ENCODE peak calls at places on chromosomes 3 and 15, in eight cellular contexts. One of them, this sample, is unnamed.

GRCh38 chr3:53635041-53635440 is 140.6 kb downstream of the CACNA1D start:
- DNase-seq in lower lobe of right lung: no peak
- DNase-seq in NCI-H774: no peak
- DNase-seq in HuH-7: no peak
- DNase-seq in endothelial cell: no peak
- DNase-seq in OCI-LY7: no peak
- DNase-seq in NCI-H1092: no peak
- DNase-seq in CD4-positive, alpha-beta memory T cell: no peak
- DNase-seq in this sample: no peak

GRCh38 chr15:65862682-65863081 is 6.6 kb upstream of the RAB11A start:
- DNase-seq in NCI-H1092: no peak
- DNase-seq in HuH-7: peak; percentile 71
- DNase-seq in lower lobe of right lung: no peak
- DNase-seq in NCI-H774: no peak
- DNase-seq in endothelial cell: peak; percentile 38
- DNase-seq in CD4-positive, alpha-beta memory T cell: peak; percentile 76
- DNase-seq in OCI-LY7: peak; percentile 78
- DNase-seq in this sample: peak; percentile 51

GRCh38 chr3:122880624-122881023 is 85.8 kb downstream of the SLC49A4 start:
- DNase-seq in OCI-LY7: no peak
- DNase-seq in endothelial cell: no peak
- DNase-seq in HuH-7: no peak
- DNase-seq in NCI-H774: no peak
- DNase-seq in NCI-H1092: no peak
- DNase-seq in lower lobe of right lung: no peak
- DNase-seq in CD4-positive, alpha-beta memory T cell: no peak
- DNase-seq in this sample: peak; percentile 77

GRCh38 chr3:142577701-142578308 is 728 bp downstream of the ATR start:
- DNase-seq in OCI-LY7: no peak
- DNase-seq in lower lobe of right lung: no peak
- DNase-seq in HuH-7: no peak
- DNase-seq in NCI-H1092: no peak
- DNase-seq in endothelial cell: no peak
- DNase-seq in CD4-positive, alpha-beta memory T cell: no peak
- DNase-seq in NCI-H774: no peak
- DNase-seq in this sample: no peak

GRCh38 chr15:96767703-96768434 is 437.4 kb downstream of the NR2F2 start:
- DNase-seq in endothelial cell: no peak
- DNase-seq in NCI-H774: no peak
- DNase-seq in HuH-7: no peak
- DNase-seq in NCI-H1092: no peak
- DNase-seq in lower lobe of right lung: no peak
- DNase-seq in OCI-LY7: no peak
- DNase-seq in CD4-positive, alpha-beta memory T cell: no peak
- DNase-seq in this sample: no peak

GRCh38 chr15:58839485-58839884 is 68.4 kb downstream of the MINDY2 start:
- DNase-seq in lower lobe of right lung: no peak
- DNase-seq in OCI-LY7: peak; percentile 27
- DNase-seq in endothelial cell: no peak
- DNase-seq in NCI-H774: no peak
- DNase-seq in HuH-7: peak; percentile 23
- DNase-seq in CD4-positive, alpha-beta memory T cell: no peak
- DNase-seq in NCI-H1092: no peak
- DNase-seq in this sample: no peak

GRCh38 chr15:41934843-41935242 is 37.5 kb downstream of the EHD4 start:
- DNase-seq in HuH-7: no peak
- DNase-seq in NCI-H774: no peak
- DNase-seq in OCI-LY7: peak; percentile 64
- DNase-seq in endothelial cell: no peak
- DNase-seq in lower lobe of right lung: peak; percentile 54
- DNase-seq in NCI-H1092: no peak
- DNase-seq in CD4-positive, alpha-beta memory T cell: peak; percentile 89
- DNase-seq in this sample: no peak

GRCh38 chr15:49428392-49429095 is 5.5 kb downstream of the FGF7 start:
- DNase-seq in NCI-H1092: no peak
- DNase-seq in NCI-H774: no peak
- DNase-seq in CD4-positive, alpha-beta memory T cell: no peak
- DNase-seq in endothelial cell: no peak
- DNase-seq in OCI-LY7: no peak
- DNase-seq in HuH-7: no peak
- DNase-seq in lower lobe of right lung: no peak
- DNase-seq in this sample: no peak

GRCh38 chr15:62850791-62851291 is 191.7 kb upstream of the TPM1 start:
- DNase-seq in OCI-LY7: no peak
- DNase-seq in endothelial cell: no peak
- DNase-seq in NCI-H774: no peak
- DNase-seq in lower lobe of right lung: no peak
- DNase-seq in CD4-positive, alpha-beta memory T cell: no peak
- DNase-seq in HuH-7: no peak
- DNase-seq in NCI-H1092: no peak
- DNase-seq in this sample: no peak

GRCh38 chr3:196557236-196557635 is 11.1 kb downstream of the WDR53 start:
- DNase-seq in HuH-7: no peak
- DNase-seq in endothelial cell: no peak
- DNase-seq in NCI-H1092: no peak
- DNase-seq in OCI-LY7: no peak
- DNase-seq in lower lobe of right lung: no peak
- DNase-seq in NCI-H774: no peak
- DNase-seq in CD4-positive, alpha-beta memory T cell: no peak
- DNase-seq in this sample: no peak

GRCh38 chr15:95262866-95263564 is 1031.7 kb downstream of the MCTP2 start:
- DNase-seq in OCI-LY7: no peak
- DNase-seq in NCI-H774: no peak
- DNase-seq in endothelial cell: no peak
- DNase-seq in NCI-H1092: no peak
- DNase-seq in HuH-7: no peak
- DNase-seq in lower lobe of right lung: no peak
- DNase-seq in CD4-positive, alpha-beta memory T cell: no peak
- DNase-seq in this sample: no peak

GRCh38 chr15:70023064-70023768 is 74.5 kb downstream of the TLE3 start:
- DNase-seq in CD4-positive, alpha-beta memory T cell: peak; percentile 90
- DNase-seq in endothelial cell: no peak
- DNase-seq in NCI-H774: no peak
- DNase-seq in lower lobe of right lung: peak; percentile 25
- DNase-seq in NCI-H1092: no peak
- DNase-seq in OCI-LY7: peak; percentile 53
- DNase-seq in HuH-7: no peak
- DNase-seq in this sample: peak; percentile 22

GRCh38 chr3:108486910-108487309 is 23.5 kb downstream of the MYH15 start:
- DNase-seq in OCI-LY7: no peak
- DNase-seq in HuH-7: no peak
- DNase-seq in lower lobe of right lung: no peak
- DNase-seq in NCI-H1092: no peak
- DNase-seq in NCI-H774: no peak
- DNase-seq in CD4-positive, alpha-beta memory T cell: no peak
- DNase-seq in endothelial cell: no peak
- DNase-seq in this sample: peak; percentile 44

GRCh38 chr15:69766156-69766555 is 313.5 kb downstream of the RPLP1 start:
- DNase-seq in OCI-LY7: no peak
- DNase-seq in NCI-H774: no peak
- DNase-seq in HuH-7: no peak
- DNase-seq in NCI-H1092: no peak
- DNase-seq in CD4-positive, alpha-beta memory T cell: no peak
- DNase-seq in lower lobe of right lung: no peak
- DNase-seq in endothelial cell: no peak
- DNase-seq in this sample: no peak

GRCh38 chr15:63363292-63363691 is 18.4 kb downstream of the CA12 start:
- DNase-seq in NCI-H1092: no peak
- DNase-seq in endothelial cell: no peak
- DNase-seq in lower lobe of right lung: no peak
- DNase-seq in CD4-positive, alpha-beta memory T cell: no peak
- DNase-seq in HuH-7: no peak
- DNase-seq in OCI-LY7: no peak
- DNase-seq in NCI-H774: no peak
- DNase-seq in this sample: no peak

GRCh38 chr3:183148056-183148455 is 14.5 kb downstream of the LAMP3 start:
- DNase-seq in OCI-LY7: no peak
- DNase-seq in lower lobe of right lung: no peak
- DNase-seq in HuH-7: no peak
- DNase-seq in NCI-H774: no peak
- DNase-seq in NCI-H1092: no peak
- DNase-seq in endothelial cell: no peak
- DNase-seq in CD4-positive, alpha-beta memory T cell: no peak
- DNase-seq in this sample: no peak

GRCh38 chr3:31247850-31248618 is 284.7 kb upstream of the STT3B start:
- DNase-seq in endothelial cell: no peak
- DNase-seq in NCI-H774: peak; percentile 77
- DNase-seq in HuH-7: peak; percentile 51
- DNase-seq in NCI-H1092: peak; percentile 39
- DNase-seq in CD4-positive, alpha-beta memory T cell: no peak
- DNase-seq in lower lobe of right lung: no peak
- DNase-seq in OCI-LY7: no peak
- DNase-seq in this sample: peak; percentile 45

GRCh38 chr3:52153389-52154096 is 680 bp downstream of the POC1A start:
- DNase-seq in HuH-7: peak; percentile 60
- DNase-seq in CD4-positive, alpha-beta memory T cell: no peak
- DNase-seq in lower lobe of right lung: peak; percentile 49
- DNase-seq in NCI-H1092: no peak
- DNase-seq in NCI-H774: peak; percentile 17
- DNase-seq in OCI-LY7: peak; percentile 47
- DNase-seq in endothelial cell: no peak
- DNase-seq in this sample: peak; percentile 39

GRCh38 chr3:195154793-195155535 is 116.0 kb downstream of the XXYLT1 start:
- DNase-seq in endothelial cell: peak; percentile 36
- DNase-seq in NCI-H1092: peak; percentile 95
- DNase-seq in NCI-H774: peak; percentile 87
- DNase-seq in HuH-7: peak; percentile 41
- DNase-seq in CD4-positive, alpha-beta memory T cell: no peak
- DNase-seq in lower lobe of right lung: peak; percentile 90
- DNase-seq in OCI-LY7: peak; percentile 73
- DNase-seq in this sample: peak; percentile 86

GRCh38 chr3:122560680-122561079 is 3.4 kb downstream of the PARP9 start:
- DNase-seq in NCI-H774: peak; percentile 25
- DNase-seq in CD4-positive, alpha-beta memory T cell: peak; percentile 71
- DNase-seq in OCI-LY7: peak; percentile 83
- DNase-seq in HuH-7: peak; percentile 70
- DNase-seq in lower lobe of right lung: no peak
- DNase-seq in endothelial cell: peak; percentile 40
- DNase-seq in NCI-H1092: peak; percentile 23
- DNase-seq in this sample: peak; percentile 73

GRCh38 chr3:58217209-58217811 is 6.5 kb upstream of the DNASE1L3 start:
- DNase-seq in lower lobe of right lung: peak; percentile 86
- DNase-seq in NCI-H774: no peak
- DNase-seq in NCI-H1092: peak; percentile 22
- DNase-seq in endothelial cell: peak; percentile 64
- DNase-seq in HuH-7: peak; percentile 28
- DNase-seq in CD4-positive, alpha-beta memory T cell: peak; percentile 49
- DNase-seq in OCI-LY7: peak; percentile 84
- DNase-seq in this sample: peak; percentile 75

GRCh38 chr3:81985996-81986723 is 224.7 kb upstream of the GBE1 start:
- DNase-seq in CD4-positive, alpha-beta memory T cell: no peak
- DNase-seq in NCI-H1092: no peak
- DNase-seq in endothelial cell: peak; percentile 12
- DNase-seq in lower lobe of right lung: no peak
- DNase-seq in OCI-LY7: no peak
- DNase-seq in HuH-7: no peak
- DNase-seq in NCI-H774: no peak
- DNase-seq in this sample: no peak

GRCh38 chr15:36883705-36884355 is 216.5 kb downstream of the MEIS2 start:
- DNase-seq in HuH-7: peak; percentile 83
- DNase-seq in NCI-H1092: peak; percentile 53
- DNase-seq in lower lobe of right lung: peak; percentile 86
- DNase-seq in endothelial cell: peak; percentile 86
- DNase-seq in OCI-LY7: peak; percentile 87
- DNase-seq in CD4-positive, alpha-beta memory T cell: no peak
- DNase-seq in NCI-H774: peak; percentile 83
- DNase-seq in this sample: peak; percentile 94

GRCh38 chr3:134445631-134446030 is 40.2 kb downstream of the ANAPC13 start:
- DNase-seq in lower lobe of right lung: no peak
- DNase-seq in OCI-LY7: no peak
- DNase-seq in CD4-positive, alpha-beta memory T cell: no peak
- DNase-seq in HuH-7: no peak
- DNase-seq in endothelial cell: no peak
- DNase-seq in NCI-H774: no peak
- DNase-seq in NCI-H1092: no peak
- DNase-seq in this sample: peak; percentile 42

GRCh38 chr15:48631191-48631770 is 14.2 kb downstream of the FBN1 start:
- DNase-seq in lower lobe of right lung: no peak
- DNase-seq in NCI-H1092: no peak
- DNase-seq in CD4-positive, alpha-beta memory T cell: no peak
- DNase-seq in NCI-H774: no peak
- DNase-seq in HuH-7: no peak
- DNase-seq in endothelial cell: no peak
- DNase-seq in OCI-LY7: no peak
- DNase-seq in this sample: no peak

GRCh38 chr3:104629038-104629437 is 737.7 kb upstream of the ALCAM start:
- DNase-seq in lower lobe of right lung: no peak
- DNase-seq in OCI-LY7: no peak
- DNase-seq in CD4-positive, alpha-beta memory T cell: no peak
- DNase-seq in HuH-7: no peak
- DNase-seq in NCI-H774: no peak
- DNase-seq in NCI-H1092: no peak
- DNase-seq in endothelial cell: no peak
- DNase-seq in this sample: no peak

GRCh38 chr15:68700395-68701123 is 120.1 kb downstream of the ANP32A start:
- DNase-seq in lower lobe of right lung: no peak
- DNase-seq in CD4-positive, alpha-beta memory T cell: no peak
- DNase-seq in endothelial cell: peak; percentile 34
- DNase-seq in NCI-H1092: peak; percentile 81
- DNase-seq in HuH-7: no peak
- DNase-seq in OCI-LY7: no peak
- DNase-seq in NCI-H774: peak; percentile 27
- DNase-seq in this sample: peak; percentile 81

GRCh38 chr3:189833266-189833665 is 202.1 kb downstream of the TP63 start:
- DNase-seq in NCI-H774: no peak
- DNase-seq in HuH-7: no peak
- DNase-seq in OCI-LY7: no peak
- DNase-seq in endothelial cell: no peak
- DNase-seq in CD4-positive, alpha-beta memory T cell: no peak
- DNase-seq in NCI-H1092: no peak
- DNase-seq in lower lobe of right lung: no peak
- DNase-seq in this sample: no peak

GRCh38 chr3:119352863-119353527 is 58.8 kb downstream of the ARHGAP31 start:
- DNase-seq in HuH-7: no peak
- DNase-seq in endothelial cell: no peak
- DNase-seq in NCI-H774: no peak
- DNase-seq in NCI-H1092: peak; percentile 4
- DNase-seq in CD4-positive, alpha-beta memory T cell: no peak
- DNase-seq in lower lobe of right lung: no peak
- DNase-seq in OCI-LY7: peak; percentile 67
- DNase-seq in this sample: peak; percentile 50

GRCh38 chr3:110773413-110773954 is 298.1 kb upstream of the NECTIN3 start:
- DNase-seq in endothelial cell: no peak
- DNase-seq in NCI-H774: no peak
- DNase-seq in lower lobe of right lung: no peak
- DNase-seq in NCI-H1092: no peak
- DNase-seq in OCI-LY7: no peak
- DNase-seq in CD4-positive, alpha-beta memory T cell: no peak
- DNase-seq in HuH-7: peak; percentile 11
- DNase-seq in this sample: peak; percentile 45

GRCh38 chr3:123289336-123290106 is 87.8 kb downstream of the SEC22A start:
- DNase-seq in HuH-7: no peak
- DNase-seq in NCI-H1092: no peak
- DNase-seq in endothelial cell: no peak
- DNase-seq in OCI-LY7: no peak
- DNase-seq in CD4-positive, alpha-beta memory T cell: no peak
- DNase-seq in lower lobe of right lung: no peak
- DNase-seq in NCI-H774: no peak
- DNase-seq in this sample: no peak

GRCh38 chr3:14646589-14647413 is 4.8 kb upstream of the CCDC174 start:
- DNase-seq in lower lobe of right lung: no peak
- DNase-seq in NCI-H774: no peak
- DNase-seq in OCI-LY7: no peak
- DNase-seq in CD4-positive, alpha-beta memory T cell: no peak
- DNase-seq in endothelial cell: no peak
- DNase-seq in NCI-H1092: no peak
- DNase-seq in HuH-7: no peak
- DNase-seq in this sample: peak; percentile 22

GRCh38 chr15:66780172-66780972 is 78.3 kb downstream of the SMAD6 start:
- DNase-seq in NCI-H1092: no peak
- DNase-seq in CD4-positive, alpha-beta memory T cell: no peak
- DNase-seq in lower lobe of right lung: no peak
- DNase-seq in OCI-LY7: peak; percentile 23
- DNase-seq in endothelial cell: no peak
- DNase-seq in HuH-7: no peak
- DNase-seq in NCI-H774: no peak
- DNase-seq in this sample: peak; percentile 61

GRCh38 chr15:74179101-74179841 is 5.8 kb downstream of the ISLR start:
- DNase-seq in NCI-H774: no peak
- DNase-seq in endothelial cell: no peak
- DNase-seq in OCI-LY7: no peak
- DNase-seq in CD4-positive, alpha-beta memory T cell: no peak
- DNase-seq in lower lobe of right lung: peak; percentile 53
- DNase-seq in HuH-7: no peak
- DNase-seq in NCI-H1092: no peak
- DNase-seq in this sample: peak; percentile 54